ENCODE peak calls at places on chromosome 2, in four cellular contexts. X is nephron progenitor cell, T is HL-60, N is WTC11. K is an unnamed sample.

GRCh38 chr2:172806426-172807008 is 70.9 kb downstream of the RAPGEF4 start:
- DNase-seq in X (peak), T (no peak), N (no peak), K (no peak)

GRCh38 chr2:236824836-236825235 is 255.2 kb downstream of the ACKR3 start:
- DNase-seq in X (no peak), N (no peak), T (no peak), K (no peak)

GRCh38 chr2:139813340-139813739 is 1033.2 kb upstream of the NXPH2 start:
- DNase-seq in N (no peak), X (no peak), T (no peak), K (no peak)

GRCh38 chr2:223297788-223298187 is 245.8 kb downstream of the KCNE4 start:
- DNase-seq in X (no peak), N (no peak), T (no peak), K (no peak)

GRCh38 chr2:162686336-162686735 is 152.2 kb downstream of the KCNH7 start:
- DNase-seq in X (no peak), T (no peak), N (no peak), K (no peak)

GRCh38 chr2:84474176-84474575 is 15.1 kb upstream of the SUCLG1 start:
- DNase-seq in T (no peak), X (no peak), N (no peak), K (no peak)

GRCh38 chr2:152176113-152176714 is 651 bp upstream of the STAM2 start:
- DNase-seq in T (no peak), X (no peak), N (no peak), K (no peak)

GRCh38 chr2:238820909-238821308 is 27.0 kb upstream of the TWIST2 start:
- DNase-seq in X (no peak), N (no peak), T (no peak), K (no peak)

GRCh38 chr2:119775102-119775501 is 15.4 kb downstream of the PTPN4 start:
- DNase-seq in X (no peak), N (no peak), T (no peak), K (no peak)

GRCh38 chr2:232486558-232487384 is 863 bp downstream of the ECEL1 start:
- DNase-seq in T (no peak), X (no peak), N (peak), K (peak)

GRCh38 chr2:40716879-40717278 is 265.0 kb upstream of the SLC8A1 start:
- DNase-seq in N (no peak), T (no peak), X (no peak), K (no peak)

GRCh38 chr2:45253151-45253550 is 243.9 kb upstream of the SIX2 start:
- DNase-seq in N (no peak), X (no peak), T (no peak), K (no peak)

GRCh38 chr2:209872675-209873074 is 101.0 kb downstream of the UNC80 start:
- DNase-seq in T (no peak), X (peak), N (peak), K (no peak)

GRCh38 chr2:24830351-24830750 is 37.1 kb downstream of the CENPO start:
- DNase-seq in X (no peak), T (no peak), N (peak), K (no peak)
- TF ChIP-seq CTCF in X (no peak), T (no peak), N (no peak), K (no peak)

GRCh38 chr2:111135910-111136297 is 15.2 kb downstream of the BCL2L11 start:
- DNase-seq in N (peak), T (no peak), X (no peak), K (peak)
- TF ChIP-seq CTCF in N (no peak), T (no peak), X (no peak), K (no peak)

GRCh38 chr2:161161074-161161577 is 898 bp downstream of the TANK start:
- DNase-seq in X (no peak), T (peak), N (no peak), K (no peak)
- TF ChIP-seq CTCF in X (no peak), T (no peak), N (no peak), K (no peak)

GRCh38 chr2:82827426-82827825 is 1631.7 kb downstream of the SUCLG1 start:
- DNase-seq in T (no peak), X (no peak), N (no peak), K (no peak)
- TF ChIP-seq CTCF in T (no peak), X (no peak), N (no peak), K (no peak)

GRCh38 chr2:68362069-68362468 is 3.0 kb upstream of the PLEK start:
- DNase-seq in T (peak), N (peak), X (peak), K (peak)

GRCh38 chr2:68356599-68357239 is 8.4 kb upstream of the PLEK start:
- DNase-seq in T (no peak), N (no peak), X (no peak), K (no peak)

GRCh38 chr2:68362749-68363148 is 2.3 kb upstream of the PLEK start:
- DNase-seq in N (no peak), T (no peak), X (no peak), K (no peak)

GRCh38 chr2:68357608-68358337 is 7.3 kb upstream of the PLEK start:
- DNase-seq in T (no peak), X (no peak), N (peak), K (peak)

DNA sequence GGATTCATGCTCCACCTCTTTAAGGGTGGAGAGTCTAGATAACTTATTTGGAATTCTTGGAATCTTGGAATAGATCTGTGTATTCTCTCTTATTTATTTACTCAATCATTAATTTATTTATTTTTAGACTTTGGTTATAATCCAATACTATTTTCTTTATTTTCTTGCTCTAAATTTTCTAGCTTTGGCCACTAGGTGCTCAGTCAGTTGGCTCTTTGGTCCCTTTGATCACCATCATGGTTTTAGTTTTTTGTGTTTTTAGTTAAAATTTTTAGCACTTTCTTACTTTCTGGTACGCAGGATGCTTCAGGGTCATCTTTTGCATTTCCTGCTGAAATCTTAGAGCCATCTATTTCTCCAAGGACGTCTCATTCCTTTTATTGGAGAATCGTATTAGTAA is 5.2 kb upstream of the PLEK start:
- DNase-seq in T (no peak), X (no peak), N (no peak), K (no peak)
- TF ChIP-seq CTCF in T (no peak), X (no peak), N (no peak), K (peak)